ENCODE peak calls at places on chromosomes 7 and 10, in four cellular contexts. S, U, V and X are unnamed samples. For H3K4me1, the result is how much of the 10 kb centered on the place peaks cover.

GRCh38 chr7:2104107-2104710 is 128.5 kb downstream of the MAD1L1 start:
- DNase-seq in S (peak), U (peak), V (peak), X (peak)

GRCh38 chr10:28734940-28735759 is 57.8 kb downstream of the BAMBI start:
- DNase-seq in S (peak), U (no peak), V (no peak), X (no peak)

GRCh38 chr7:32347244-32347828 is 142.8 kb downstream of the LSM5 start:
- DNase-seq in S (peak), U (peak), V (no peak), X (no peak)

GRCh38 chr7:137462074-137462715 is 118.7 kb upstream of the PTN start:
- DNase-seq in S (peak), U (no peak), V (no peak), X (no peak)

GRCh38 chr10:78359641-78360091 is 326.0 kb downstream of the RPS24 start:
- DNase-seq in S (no peak), U (no peak), V (no peak), X (no peak)

GRCh38 chr10:70540789-70541360 is 61.7 kb downstream of the PRF1 start:
- DNase-seq in S (no peak), U (no peak), V (no peak), X (no peak)

GRCh38 chr10:119006451-119007210 is 22.9 kb upstream of the NANOS1 start:
- DNase-seq in S (peak), U (peak), V (no peak), X (peak)

GRCh38 chr7:12178317-12178716 is 32.8 kb upstream of the TMEM106B start:
- DNase-seq in S (no peak), U (no peak), V (no peak), X (no peak)

GRCh38 chr10:30435068-30435422 is 1.1 kb downstream of the MAP3K8 start:
- DNase-seq in S (peak), U (peak), V (peak), X (peak)

GRCh38 chr7:151003572-151003971 is 12.8 kb downstream of the NOS3 start:
- DNase-seq in S (no peak), U (no peak), V (no peak), X (no peak)

GRCh38 chr10:120891367-120891766 is 40.2 kb downstream of the WDR11 start:
- DNase-seq in S (no peak), U (no peak), V (no peak), X (no peak)

GRCh38 chr7:157743781-157744525 is 407.1 kb downstream of the DNAJB6 start:
- DNase-seq in S (no peak), U (no peak), V (no peak), X (no peak)

GRCh38 chr7:113452245-113452644 is 333.9 kb upstream of the SMIM30 start:
- DNase-seq in S (no peak), U (no peak), V (no peak), X (no peak)

GRCh38 chr7:119562839-119563238 is 710.1 kb upstream of the KCND2 start:
- DNase-seq in S (no peak), U (no peak), V (no peak), X (no peak)

GRCh38 chr10:57338823-57339558 is 928.7 kb downstream of the IPMK start:
- DNase-seq in S (peak), U (no peak), V (no peak), X (no peak)

GRCh38 chr10:59505931-59506330 is 143.6 kb upstream of the FAM13C start:
- DNase-seq in S (peak), U (no peak), V (no peak), X (no peak)

GRCh38 chr7:148620749-148621372 is 30.3 kb downstream of the C7orf33 start:
- DNase-seq in S (peak), U (no peak), V (no peak), X (no peak)

GRCh38 chr10:34249634-34250033 is 565.5 kb downstream of the PARD3 start:
- DNase-seq in S (no peak), U (no peak), V (no peak), X (no peak)

GRCh38 chr10:112639291-112639690 is 192.3 kb downstream of the VTI1A start:
- DNase-seq in S (peak), U (no peak), V (no peak), X (no peak)

GRCh38 chr10:82883588-82883987 is 1008.6 kb downstream of the NRG3 start:
- DNase-seq in S (peak), U (no peak), V (no peak), X (no peak)

GRCh38 chr10:7193369-7193768 is 217.5 kb downstream of the SFMBT2 start:
- DNase-seq in S (no peak), U (no peak), V (no peak), X (no peak)

GRCh38 chr7:31747553-31747952 is 60.5 kb downstream of the PPP1R17 start:
- DNase-seq in S (no peak), U (no peak), V (no peak), X (no peak)

GRCh38 chr10:71525721-71526120 is 129.0 kb downstream of the CDH23 start:
- DNase-seq in S (no peak), U (no peak), V (no peak), X (no peak)

GRCh38 chr10:63722537-63722936 is 201.3 kb downstream of the REEP3 start:
- DNase-seq in S (peak), U (no peak), V (no peak), X (no peak)

GRCh38 chr7:132654150-132654549 is 77.9 kb upstream of the PLXNA4 start:
- DNase-seq in S (no peak), U (peak), V (no peak), X (no peak)

GRCh38 chr7:99248391-99249067 is 24.1 kb upstream of the MYH16 start:
- DNase-seq in S (no peak), U (no peak), V (no peak), X (no peak)

GRCh38 chr10:3790272-3790671 is 5.3 kb upstream of the KLF6 start:
- DNase-seq in S (no peak), U (no peak), V (no peak), X (no peak)

GRCh38 chr10:3790858-3791257 is 5.8 kb upstream of the KLF6 start:
- DNase-seq in S (no peak), U (no peak), V (no peak), X (no peak)

GRCh38 chr10:3787816-3788215 is 2.8 kb upstream of the KLF6 start:
- DNase-seq in S (no peak), U (peak), V (no peak), X (no peak)

GRCh38 chr10:3791974-3792633 is 7.1 kb upstream of the KLF6 start:
- DNase-seq in S (peak), U (no peak), V (no peak), X (no peak)

DNA sequence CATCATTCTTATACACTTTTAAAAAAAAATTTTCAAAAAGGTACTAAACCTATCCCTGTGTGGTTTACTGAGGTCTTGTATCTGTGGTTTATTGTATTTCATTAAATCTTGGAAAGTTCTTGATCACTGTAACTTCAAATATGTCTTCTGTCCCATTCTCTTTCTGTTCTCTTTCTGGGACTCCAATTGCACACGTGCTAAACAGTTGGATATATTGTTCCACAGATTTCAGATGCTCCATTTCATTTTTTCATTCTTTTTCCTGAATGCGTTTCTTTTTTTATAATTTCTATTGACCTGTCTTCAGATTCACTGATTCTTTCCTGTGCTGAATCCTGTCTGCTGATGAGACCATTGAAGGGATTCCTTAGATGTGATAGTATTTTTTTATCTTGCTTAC is 4.6 kb upstream of the KLF6 start:
- DNase-seq in S (no peak), U (no peak), V (no peak), X (no peak)
- H3K4me3 ChIP-seq in S (no peak), U (no peak), V (no peak), X (no peak)

DNA sequence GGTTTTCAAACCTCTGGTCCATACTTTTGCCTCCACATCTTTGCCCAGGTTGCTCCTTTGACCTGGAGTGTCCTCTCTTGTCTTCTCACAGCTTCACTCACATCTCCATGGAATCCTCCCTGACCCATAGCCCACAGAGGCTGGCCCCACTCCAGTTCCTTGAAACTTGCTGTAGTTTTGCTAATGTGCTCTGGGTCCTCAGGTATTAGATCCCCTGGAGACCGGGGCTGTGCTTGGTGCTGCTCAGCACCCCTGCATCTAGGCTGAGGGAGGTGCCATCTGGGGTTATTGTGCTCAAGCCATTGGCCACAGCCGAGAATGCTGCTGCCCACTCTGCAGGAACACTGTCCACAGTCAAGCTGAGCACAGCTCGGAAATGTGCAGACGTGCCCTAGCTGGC is 16.5 kb downstream of the KNDC1 start:
- DNase-seq in S (no peak), U (no peak), V (no peak), X (no peak)
- H3K4me1 ChIP-seq in S (under half), U (under half), V (under half), X (under half)

DNA sequence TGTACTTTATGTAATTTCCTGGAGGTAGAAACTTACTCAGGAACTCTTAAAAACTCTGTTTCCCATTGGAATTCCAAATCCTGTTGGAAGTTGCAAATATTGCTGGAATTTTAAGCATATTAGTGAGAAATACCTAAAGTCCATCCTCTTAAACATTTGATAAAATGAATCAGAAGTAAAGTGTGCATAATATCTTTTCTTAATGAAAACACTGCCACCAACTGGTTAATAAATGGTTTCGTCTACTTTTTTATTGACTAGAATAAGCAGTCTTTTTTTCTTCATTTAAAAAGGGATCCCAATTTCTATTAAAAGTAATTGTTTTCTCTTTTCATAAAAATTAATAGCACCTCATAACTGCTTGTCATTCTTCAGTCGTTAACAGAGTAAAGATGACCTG is 28.3 kb downstream of the NPS start:
- DNase-seq in S (peak), U (no peak), V (no peak), X (no peak)
- TF ChIP-seq CTCF in S (no peak), U (no peak), V (peak), X (peak)

GRCh38 chr10:13705526-13706169 is 118.9 kb downstream of the PRPF18 start:
- DNase-seq in S (peak), U (no peak), V (peak), X (no peak)
- H3K4me3 ChIP-seq in S (peak), U (peak), V (peak), X (peak)